ENCODE peak calls at places on chromosomes 7 and 10, in four cellular contexts. O is bronchial epithelial cell, T is pancreas, L is neural progenitor cell. Q is an unnamed sample.

GRCh38 chr10:114491419-114491818 is 87.1 kb upstream of the AFAP1L2 start:
- DNase-seq in O (peak; percentile 40), T (no peak), L (no peak), Q (no peak)

GRCh38 chr10:112732277-112732891 is 217.7 kb upstream of the TCF7L2 start:
- DNase-seq in O (peak; percentile 63), T (no peak), L (peak; percentile 82), Q (no peak)

GRCh38 chr10:31138026-31138553 is 106.4 kb upstream of the ZNF438 start:
- DNase-seq in O (no peak), T (no peak), L (no peak), Q (no peak)

GRCh38 chr7:116802144-116802747 is 60.1 kb upstream of the CAPZA2 start:
- DNase-seq in O (no peak), T (no peak), L (peak; percentile 67), Q (no peak)

GRCh38 chr7:80415522-80415921 is 96.3 kb downstream of the GNAT3 start:
- DNase-seq in O (peak; percentile 88), T (no peak), L (no peak), Q (no peak)

GRCh38 chr7:30799206-30799975 is 28.2 kb downstream of the MINDY4 start:
- DNase-seq in O (peak; percentile 98), T (no peak), L (no peak), Q (no peak)

GRCh38 chr10:71998840-71999194 is 34.6 kb downstream of the CHST3 start:
- DNase-seq in O (peak; percentile 86), T (no peak), L (no peak), Q (peak; percentile 55)

GRCh38 chr7:67616517-67616916 is 619.9 kb downstream of the TYW1 start:
- DNase-seq in O (no peak), T (no peak), L (no peak), Q (no peak)

GRCh38 chr10:18104223-18104872 is 35.9 kb upstream of the CACNB2 start:
- DNase-seq in O (peak; percentile 29), T (peak; percentile 53), L (peak; percentile 56), Q (peak; percentile 30)

GRCh38 chr7:35648367-35648766 is 46.6 kb downstream of the HERPUD2 start:
- DNase-seq in O (no peak), T (no peak), L (no peak), Q (no peak)

GRCh38 chr7:54546986-54547314 is 4.8 kb downstream of the VSTM2A start:
- DNase-seq in O (no peak), T (no peak), L (no peak), Q (no peak)

GRCh38 chr10:132248455-132249231 is 59.1 kb downstream of the STK32C start:
- DNase-seq in O (no peak), T (peak; percentile 85), L (peak; percentile 80), Q (peak; percentile 73)

GRCh38 chr7:31970501-31970900 is 99.7 kb downstream of the PDE1C start:
- DNase-seq in O (no peak), T (no peak), L (no peak), Q (no peak)

GRCh38 chr10:97490592-97490991 is 7.6 kb downstream of the MMS19 start:
- DNase-seq in O (no peak), T (no peak), L (no peak), Q (no peak)

GRCh38 chr10:34815174-34816066 is at the start of gene PARD3:
- DNase-seq in O (peak; percentile 17), T (peak; percentile 87), L (peak; percentile 90), Q (peak; percentile 58)

GRCh38 chr10:71423268-71423667 is 26.5 kb downstream of the CDH23 start:
- DNase-seq in O (no peak), T (no peak), L (no peak), Q (no peak)

GRCh38 chr10:63703113-63703670 is 182.0 kb downstream of the REEP3 start:
- DNase-seq in O (peak; percentile 39), T (no peak), L (no peak), Q (no peak)

GRCh38 chr7:28922618-28923331 is 35.4 kb downstream of the TRIL start:
- DNase-seq in O (peak; percentile 71), T (peak; percentile 58), L (peak; percentile 96), Q (peak; percentile 67)

GRCh38 chr10:123648595-123648994 is 17.6 kb upstream of the GPR26 start:
- DNase-seq in O (no peak), T (no peak), L (no peak), Q (no peak)

GRCh38 chr7:105677803-105678583 is 96.7 kb upstream of the EFCAB10 start:
- DNase-seq in O (no peak), T (no peak), L (no peak), Q (no peak)

GRCh38 chr7:92763636-92764423 is 72.5 kb downstream of the CDK6 start:
- DNase-seq in O (peak; percentile 98), T (no peak), L (peak; percentile 64), Q (no peak)

GRCh38 chr10:124688366-124688765 is 55.8 kb downstream of the FAM53B start:
- DNase-seq in O (no peak), T (no peak), L (no peak), Q (no peak)
- TF ChIP-seq CTCF in O (no peak), T (no peak), L (no peak), Q (no peak)

GRCh38 chr7:139566736-139567646 is 43.5 kb downstream of the CLEC2L start:
- DNase-seq in O (no peak), T (no peak), L (no peak), Q (no peak)
- H3K36me3 ChIP-seq in O (peaks cover 6% of the 10 kb centered on the region), T (no peaks in the 10 kb centered on the region), L (no peaks in the 10 kb centered on the region), Q (no peaks in the 10 kb centered on the region)

GRCh38 chr7:130695840-130696239 is 9.5 kb upstream of the TSGA13 start:
- DNase-seq in O (peak; percentile 43), T (no peak), L (peak; percentile 54), Q (no peak)
- TF ChIP-seq CTCF in O (peak; percentile 58), T (no peak), L (peak; percentile 61), Q (peak; percentile 50)

GRCh38 chr10:60684091-60684490 is 94.2 kb upstream of the CDK1 start:
- DNase-seq in O (no peak), T (no peak), L (no peak), Q (no peak)
- H3K36me3 ChIP-seq in O (no peaks in the 10 kb centered on the region), T (no peaks in the 10 kb centered on the region), L (no peaks in the 10 kb centered on the region), Q (no peaks in the 10 kb centered on the region)

DNA sequence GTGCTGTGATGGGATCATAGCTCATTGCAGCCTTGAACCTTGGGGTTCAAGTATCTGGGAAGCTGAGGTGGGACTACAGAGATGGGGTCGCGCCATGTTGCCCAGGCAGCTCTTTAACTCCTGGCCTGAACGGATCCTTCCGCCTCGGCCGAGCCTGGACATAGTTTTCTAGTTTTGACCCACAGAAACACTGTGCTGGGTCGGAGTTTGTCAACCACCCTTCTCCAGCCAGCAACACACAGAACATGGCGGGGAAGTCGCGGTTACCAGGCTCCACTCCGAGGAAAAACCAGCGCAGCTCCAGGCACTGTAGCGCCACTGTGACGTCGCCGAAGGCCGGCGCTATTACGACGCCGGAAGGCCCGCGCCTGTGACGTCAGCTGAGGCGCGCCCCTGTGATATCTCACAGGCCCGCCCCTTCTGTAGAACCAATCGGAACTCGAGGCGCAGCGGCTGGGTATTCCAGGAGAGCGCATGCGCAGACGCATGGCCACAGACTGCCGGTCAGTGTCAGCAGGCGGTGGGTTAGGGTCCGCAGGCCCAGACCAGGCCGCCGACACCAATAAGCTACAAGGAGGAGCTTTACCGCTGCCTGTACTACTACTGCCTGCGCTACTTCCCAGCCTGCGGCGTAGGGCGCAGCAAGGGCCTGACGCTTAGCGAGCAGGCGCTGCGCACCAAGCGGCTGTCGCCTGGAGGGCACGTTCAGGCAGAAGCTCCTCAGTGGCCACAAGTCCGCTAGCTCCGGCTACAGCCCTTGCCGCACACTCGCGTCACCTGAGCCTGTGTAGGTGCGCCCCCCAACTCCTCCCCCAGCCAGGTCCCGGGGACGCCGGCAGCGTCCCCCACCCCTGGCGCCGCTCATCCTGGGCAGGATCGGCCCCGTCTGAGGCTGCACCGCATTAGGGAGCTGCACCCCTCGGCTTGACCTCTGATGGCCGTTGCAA is 135.2 kb upstream of the KCTD7 start:
- DNase-seq in O (peak; percentile 87), T (peak; percentile 98), L (peak; percentile 100), Q (peak; percentile 97)
- TF ChIP-seq CTCF in O (peak; percentile 28), T (no peak), L (peak; percentile 3), Q (no peak)

GRCh38 chr7:157541295-157541608 is 204.4 kb downstream of the DNAJB6 start:
- DNase-seq in O (no peak), T (no peak), L (no peak), Q (no peak)
- H3K36me3 ChIP-seq in O (no peaks in the 10 kb centered on the region), T (no peaks in the 10 kb centered on the region), L (no peaks in the 10 kb centered on the region), Q (no peaks in the 10 kb centered on the region)

DNA sequence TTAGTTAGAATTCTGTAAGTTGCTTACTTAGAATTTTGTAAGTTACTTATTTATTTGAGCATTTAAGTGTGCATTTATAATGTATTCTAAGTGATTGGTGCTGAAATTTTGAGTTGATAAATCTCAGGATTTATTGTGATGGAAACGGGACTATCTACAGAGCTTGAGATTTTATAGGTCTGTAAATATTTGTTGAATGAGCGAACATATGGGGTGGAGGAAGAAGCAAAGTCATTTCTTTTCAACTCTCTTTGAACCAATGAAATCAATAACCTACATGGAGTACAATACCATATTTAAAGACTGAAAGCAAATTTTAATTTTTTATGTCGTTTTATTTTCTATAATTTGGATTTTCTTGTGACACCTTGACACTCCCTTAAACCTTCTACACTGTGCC is 204.0 kb downstream of the DYNC1I1 start:
- DNase-seq in O (no peak), T (no peak), L (no peak), Q (no peak)
- TF ChIP-seq CTCF in O (no peak), T (no peak), L (no peak), Q (no peak)

GRCh38 chr10:102654566-102654965 is 10.3 kb downstream of the TRIM8 start:
- DNase-seq in O (no peak), T (peak; percentile 63), L (no peak), Q (no peak)
- H3K36me3 ChIP-seq in O (peaks cover 18% of the 10 kb centered on the region), T (no peaks in the 10 kb centered on the region), L (no peaks in the 10 kb centered on the region), Q (peaks cover 86% of the 10 kb centered on the region)

GRCh38 chr10:133441780-133442179 is 12.0 kb upstream of the SCART1 start:
- DNase-seq in O (no peak), T (no peak), L (no peak), Q (no peak)

GRCh38 chr10:133440633-133441285 is 13.0 kb upstream of the SCART1 start:
- DNase-seq in O (no peak), T (no peak), L (no peak), Q (no peak)

GRCh38 chr10:133439517-133440461 is 14.0 kb upstream of the SCART1 start:
- DNase-seq in O (no peak), T (no peak), L (no peak), Q (no peak)

GRCh38 chr10:133442191-133442966 is 11.4 kb upstream of the SCART1 start:
- DNase-seq in O (no peak), T (no peak), L (no peak), Q (no peak)

DNA sequence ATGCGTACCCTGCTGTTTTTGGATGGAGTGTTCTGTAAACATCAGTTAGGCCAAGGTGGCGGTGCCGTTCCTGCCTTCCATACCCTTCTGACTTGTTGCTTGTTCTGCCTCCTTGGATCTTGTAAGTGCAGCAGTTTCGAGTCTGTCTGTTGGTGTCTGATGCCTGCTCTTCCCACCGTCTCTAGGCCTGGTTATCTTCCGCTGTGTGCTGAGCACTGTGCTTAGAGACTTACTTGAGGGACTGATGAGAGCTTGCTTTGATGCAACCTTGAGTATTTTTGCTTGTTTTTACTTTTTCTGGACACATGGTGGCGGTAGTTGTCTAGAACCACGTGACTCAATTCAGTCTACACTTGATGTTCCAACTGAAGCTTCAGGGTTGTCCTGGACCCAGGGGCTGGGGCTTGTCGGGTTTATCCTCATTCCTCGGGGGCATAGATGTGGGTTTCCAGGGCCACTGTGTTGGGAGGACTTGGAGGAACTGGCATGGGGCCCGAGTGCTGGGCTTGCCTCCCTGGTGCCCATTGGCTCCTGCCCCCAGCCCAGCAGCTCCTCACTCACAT is 14.4 kb upstream of the SPRN start:
- DNase-seq in O (peak; percentile 15), T (no peak), L (no peak), Q (no peak)
- TF ChIP-seq CTCF in O (peak; percentile 26), T (no peak), L (peak; percentile 9), Q (no peak)

GRCh38 chr10:128068398-128069285 is 57.6 kb downstream of the MKI67 start:
- DNase-seq in O (no peak), T (no peak), L (no peak), Q (no peak)
- H3K36me3 ChIP-seq in O (peaks cover 61% of the 10 kb centered on the region), T (no peaks in the 10 kb centered on the region), L (no peaks in the 10 kb centered on the region), Q (peaks cover 26% of the 10 kb centered on the region)

Q was measured in heart right ventricle.